ENCODE peak calls at places on chromosomes 12 and 14, in seven cellular contexts. X is tibial nerve, B is esophagus muscularis mucosa, N is K562, F is stomach, H is transverse colon, C is ovary. E is an unnamed sample. For H3K36me3, the result is how much of the 10 kb centered on the place peaks cover.

GRCh38 chr12:9925746-9926393 is 6.3 kb downstream of the CLEC2A start:
- DNase-seq in F (no peak), B (no peak), H (no peak), N (peak), C (no peak), X (no peak), E (no peak)

GRCh38 chr14:63644741-63645140 is 3.1 kb upstream of the WDR89 start:
- DNase-seq in B (no peak), X (no peak), C (no peak), F (no peak), N (no peak), H (no peak), E (no peak)

GRCh38 chr12:76260390-76260748 is 87.8 kb downstream of the BBS10 start:
- DNase-seq in F (no peak), C (no peak), N (no peak), X (no peak), H (no peak), B (no peak), E (no peak)

GRCh38 chr12:123050331-123050809 is 69.9 kb downstream of the ARL6IP4 start:
- DNase-seq in F (no peak), B (no peak), H (no peak), X (no peak), C (no peak), N (no peak), E (no peak)

GRCh38 chr12:62744551-62744950 is 190.4 kb downstream of the PPM1H start:
- DNase-seq in C (no peak), N (no peak), F (no peak), B (no peak), X (no peak), H (no peak), E (no peak)

GRCh38 chr12:106178582-106178981 is 39.8 kb upstream of the NUAK1 start:
- DNase-seq in H (no peak), C (no peak), B (no peak), F (no peak), N (no peak), X (no peak), E (no peak)

GRCh38 chr12:6534914-6535696 is 788 bp downstream of the GAPDH start:
- DNase-seq in B (peak), C (peak), X (peak), F (peak), H (peak), N (peak), E (peak)

GRCh38 chr14:35835208-35835982 is 9.3 kb downstream of the BRMS1L start:
- DNase-seq in N (no peak), B (no peak), C (no peak), X (no peak), H (no peak), F (no peak), E (no peak)

GRCh38 chr12:92621833-92622232 is 81.0 kb upstream of the PLEKHG7 start:
- DNase-seq in C (no peak), H (no peak), F (no peak), X (no peak), B (no peak), N (no peak), E (no peak)

GRCh38 chr14:52950410-52950897 is 396 bp downstream of the FERMT2 start:
- DNase-seq in B (peak), X (no peak), N (no peak), H (peak), F (peak), C (peak), E (peak)

GRCh38 chr14:76768201-76768656 is 7.0 kb downstream of the VASH1 start:
- DNase-seq in H (peak), C (no peak), F (peak), N (peak), X (no peak), B (no peak), E (peak)

GRCh38 chr12:99498756-99499155 is 148.8 kb upstream of the GARIN6 start:
- DNase-seq in B (no peak), C (no peak), H (no peak), F (no peak), N (no peak), X (no peak), E (no peak)

GRCh38 chr12:53766881-53767280 is 15.1 kb upstream of the CISTR start:
- DNase-seq in B (no peak), F (no peak), C (no peak), X (no peak), H (no peak), N (no peak), E (no peak)

GRCh38 chr12:119457251-119457650 is 122.7 kb downstream of the CCDC60 start:
- DNase-seq in H (no peak), C (no peak), X (no peak), F (no peak), B (no peak), N (no peak), E (no peak)

GRCh38 chr12:104710940-104711725 is 247.0 kb downstream of the SLC41A2 start:
- DNase-seq in F (no peak), N (no peak), B (no peak), X (no peak), C (no peak), H (no peak), E (no peak)

GRCh38 chr14:68397827-68398226 is 395.0 kb downstream of the ZFP36L1 start:
- DNase-seq in F (no peak), N (no peak), H (no peak), B (no peak), X (no peak), C (no peak), E (no peak)

GRCh38 chr12:93107943-93108342 is 178.8 kb upstream of the EEA1 start:
- DNase-seq in F (no peak), N (no peak), H (no peak), C (no peak), B (no peak), X (no peak), E (no peak)

GRCh38 chr14:35374273-35374681 is 30.3 kb downstream of the NFKBIA start:
- DNase-seq in H (peak), B (no peak), C (no peak), F (peak), X (peak), N (no peak), E (no peak)

GRCh38 chr12:31324845-31325523 is 966 bp downstream of the SINHCAF start:
- DNase-seq in C (peak), H (peak), B (peak), F (peak), X (no peak), N (peak), E (peak)

GRCh38 chr12:56338643-56339422 is at the start of gene IL23A:
- DNase-seq in C (no peak), B (no peak), N (no peak), X (no peak), F (no peak), H (peak), E (no peak)

GRCh38 chr14:68042002-68042401 is 222.4 kb downstream of the RAD51B start:
- DNase-seq in B (no peak), F (no peak), N (no peak), H (no peak), C (no peak), X (no peak), E (no peak)

GRCh38 chr14:35740215-35740614 is 68.9 kb downstream of the RALGAPA1 start:
- DNase-seq in H (no peak), C (no peak), N (no peak), X (no peak), B (no peak), F (no peak), E (no peak)

GRCh38 chr12:99271071-99271470 is 376.5 kb upstream of the GARIN6 start:
- DNase-seq in N (no peak), B (no peak), F (no peak), X (no peak), C (no peak), H (no peak), E (no peak)

DNA sequence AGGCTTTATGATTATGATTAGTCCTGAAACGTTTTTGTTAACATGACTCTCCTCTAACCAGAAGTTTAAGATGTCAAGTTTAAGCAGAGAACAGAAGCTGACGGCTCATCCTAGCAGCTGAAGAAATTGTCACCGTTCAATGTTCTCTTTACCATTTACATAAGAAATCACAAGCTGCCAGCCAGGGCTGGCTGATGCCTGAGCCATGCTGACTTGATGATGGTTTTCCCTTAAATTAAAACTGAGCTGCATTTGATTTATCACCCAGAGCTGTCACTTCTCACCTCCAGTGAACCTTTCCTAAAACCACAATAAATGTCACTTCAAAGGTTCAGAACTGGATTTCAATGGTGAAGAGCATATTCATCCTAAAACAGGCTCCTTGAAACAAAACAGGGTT is 153.6 kb downstream of the KTN1 start:
- DNase-seq in X (no peak), N (no peak), H (no peak), F (no peak), C (no peak), B (no peak), E (no peak)
- TF ChIP-seq EP300 in X (no peak), N (no peak), H (no peak), F (no peak), C (no peak), B (no peak), E (no peak)

DNA sequence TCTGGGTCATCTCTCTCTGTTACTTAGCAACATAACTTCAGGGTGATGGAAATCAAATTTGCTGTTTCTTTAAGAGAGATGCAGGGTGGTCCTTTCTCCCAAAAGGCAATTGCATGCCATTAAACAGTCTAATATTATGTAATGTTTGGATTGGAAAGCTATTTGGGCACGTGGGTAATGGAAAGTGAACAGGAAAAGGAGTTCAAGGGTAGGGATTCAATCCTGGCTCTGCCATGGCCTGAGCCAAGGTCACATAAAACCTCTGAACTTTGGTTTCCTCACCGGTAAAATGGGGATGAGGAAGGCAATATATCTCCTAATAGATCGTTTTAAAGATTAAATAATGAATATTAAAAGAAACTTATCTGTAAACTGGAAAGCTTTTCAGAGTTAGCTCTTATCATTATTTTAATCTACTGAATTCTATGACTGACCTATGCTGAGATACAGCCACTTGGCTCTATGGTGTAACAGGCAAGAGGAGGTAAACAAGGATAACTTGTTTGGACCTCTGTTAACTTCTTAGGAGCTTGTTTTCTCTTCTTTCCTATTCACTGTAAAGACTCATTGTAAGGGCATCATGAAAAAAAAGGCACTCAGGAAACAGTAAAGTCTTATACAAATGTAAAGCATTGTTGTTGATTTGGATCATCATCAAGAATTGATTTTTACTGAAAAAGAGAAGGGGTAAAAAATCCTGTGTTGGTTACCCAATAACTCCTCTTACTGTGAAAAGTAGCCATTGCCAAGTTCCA is 55.7 kb upstream of the OVCH1 start:
- DNase-seq in F (no peak), N (no peak), X (no peak), H (no peak), B (no peak), C (no peak), E (no peak)
- H3K36me3 ChIP-seq in F (under half), N (under half), X (under half), H (under half), B (under half), C (under half), E (under half)

GRCh38 chr12:23361971-23362370 is 587.5 kb downstream of the SOX5 start:
- DNase-seq in C (no peak), B (no peak), X (no peak), F (no peak), H (no peak), N (no peak), E (no peak)
- TF ChIP-seq POLR2A in C (no peak), B (no peak), X (no peak), F (no peak), H (no peak), N (no peak), E (no peak)

GRCh38 chr12:24378548-24379011 is 429.1 kb upstream of the SOX5 start:
- DNase-seq in N (no peak), F (no peak), C (no peak), X (no peak), H (no peak), B (no peak), E (no peak)
- TF ChIP-seq EP300 in N (no peak), F (no peak), C (no peak), X (no peak), H (no peak), B (no peak), E (no peak)

GRCh38 chr14:103131580-103131979 is 8.3 kb downstream of the TNFAIP2 start:
- DNase-seq in N (no peak), C (peak), F (no peak), X (no peak), H (no peak), B (no peak), E (no peak)
- H3K36me3 ChIP-seq in N (half or more), C (under half), F (under half), X (under half), H (under half), B (under half), E (half or more)

DNA sequence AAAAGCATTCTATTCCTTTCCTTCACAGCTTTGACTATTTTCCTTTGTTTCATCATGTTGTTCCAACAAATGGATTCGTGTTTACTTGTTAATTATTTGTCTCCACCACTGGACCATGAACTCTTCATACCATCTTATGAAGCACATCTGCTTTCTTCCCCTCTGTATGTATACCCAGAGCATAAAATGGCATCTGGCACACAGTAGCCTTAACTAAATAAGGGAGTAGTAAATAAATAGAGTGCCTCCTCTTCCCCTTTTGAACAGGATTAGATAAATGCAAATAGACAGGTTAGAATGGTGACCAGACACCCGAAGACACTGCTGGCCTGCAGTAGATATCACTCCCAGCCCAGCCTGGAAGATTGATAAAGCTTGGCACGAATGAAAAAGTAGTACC is 6.9 kb downstream of the GALNT4 start:
- DNase-seq in N (no peak), F (no peak), B (no peak), H (no peak), X (no peak), C (no peak), E (no peak)
- TF ChIP-seq POLR2A in N (no peak), F (no peak), B (no peak), H (no peak), X (no peak), C (no peak), E (no peak)